ENCODE peak calls at places on chromosomes 13 and 19, in four cellular contexts. X, V, E and W are unnamed samples.

GRCh38 chr13:73365681-73366080 is 306.9 kb downstream of the KLF5 start:
- DNase-seq in X (no peak), V (no peak), E (no peak), W (no peak)

GRCh38 chr19:720691-721160 is 12.0 kb downstream of the PALM start:
- DNase-seq in X (no peak), V (no peak), E (no peak), W (no peak)

GRCh38 chr19:49637865-49638350 is 2.0 kb downstream of the RRAS start:
- DNase-seq in X (no peak), V (peak; percentile 66), E (no peak), W (no peak)

GRCh38 chr19:30890033-30890432 is 459.2 kb downstream of the TSHZ3 start:
- DNase-seq in X (no peak), V (no peak), E (no peak), W (peak; percentile 22)

GRCh38 chr19:29285878-29286277 is 72.9 kb upstream of the UQCRFS1 start:
- DNase-seq in X (no peak), V (no peak), E (no peak), W (peak; percentile 79)

GRCh38 chr13:27406178-27406939 is 18.1 kb upstream of the GTF3A start:
- DNase-seq in X (peak; percentile 33), V (no peak), E (no peak), W (peak; percentile 57)

GRCh38 chr19:16649734-16650133 is 10.2 kb downstream of the SMIM7 start:
- DNase-seq in X (no peak), V (no peak), E (no peak), W (no peak)

GRCh38 chr19:40550951-40551350 is 25.7 kb upstream of the SHKBP1 start:
- DNase-seq in X (no peak), V (no peak), E (no peak), W (no peak)

GRCh38 chr19:41431426-41432386 is 4.5 kb upstream of the B3GNT8 start:
- DNase-seq in X (peak; percentile 15), V (no peak), E (no peak), W (peak; percentile 83)

GRCh38 chr19:19386373-19386869 is 19.1 kb upstream of the GATAD2A start:
- DNase-seq in X (no peak), V (no peak), E (no peak), W (no peak)

GRCh38 chr19:3275068-3275582 is 50.7 kb downstream of the CELF5 start:
- DNase-seq in X (no peak), V (no peak), E (peak; percentile 49), W (peak; percentile 14)

GRCh38 chr13:51276684-51277083 is 54.5 kb downstream of the FAM124A start:
- DNase-seq in X (no peak), V (no peak), E (no peak), W (no peak)

GRCh38 chr13:46687810-46688209 is 109.2 kb downstream of the ESD start:
- DNase-seq in X (no peak), V (no peak), E (no peak), W (no peak)

GRCh38 chr13:45367358-45367757 is 26.4 kb upstream of the TPT1 start:
- DNase-seq in X (peak; percentile 77), V (peak; percentile 69), E (no peak), W (peak; percentile 91)

GRCh38 chr13:28611654-28612131 is 47.2 kb upstream of the POMP start:
- DNase-seq in X (no peak), V (no peak), E (no peak), W (peak; percentile 92)

GRCh38 chr13:110546933-110547332 is 14.6 kb downstream of the RAB20 start:
- DNase-seq in X (no peak), V (peak; percentile 64), E (no peak), W (no peak)

GRCh38 chr19:12723643-12724426 is at the start of gene TNPO2:
- DNase-seq in X (peak; percentile 27), V (no peak), E (peak; percentile 33), W (peak; percentile 82)